ENCODE peak calls at places on chromosomes 6 and 20, in five cellular contexts. O, R, Y, C and V are unnamed samples.

GRCh38 chr6:87763276-87763675 is 61.2 kb upstream of the AKIRIN2 start:
- DNase-seq in R (no peak), C (no peak), O (no peak), Y (no peak), V (no peak)

GRCh38 chr20:23309781-23310180 is 40.8 kb upstream of the NXT1 start:
- DNase-seq in Y (no peak), C (no peak), O (no peak), R (no peak), V (no peak)

GRCh38 chr20:475463-476357 is 13.4 kb upstream of the TBC1D20 start:
- DNase-seq in R (no peak), O (no peak), C (no peak), Y (no peak), V (no peak)

GRCh38 chr6:145228962-145229582 is 506.2 kb downstream of the EPM2A start:
- DNase-seq in Y (no peak), R (no peak), C (no peak), O (no peak), V (no peak)

GRCh38 chr20:43331911-43332310 is 125.8 kb upstream of the SRSF6 start:
- DNase-seq in R (no peak), Y (peak), O (no peak), C (no peak), V (no peak)

GRCh38 chr6:79180082-79180481 is 54.4 kb downstream of the HMGN3 start:
- DNase-seq in Y (no peak), R (no peak), O (no peak), C (no peak), V (no peak)

GRCh38 chr20:4961746-4962145 is 39.6 kb downstream of the SLC23A2 start:
- DNase-seq in R (peak), O (no peak), Y (no peak), C (peak), V (peak)

GRCh38 chr20:63103402-63104311 is 96.9 kb upstream of the BHLHE23 start:
- DNase-seq in O (no peak), C (peak), Y (no peak), R (peak), V (no peak)

GRCh38 chr20:61454053-61454452 is 202.0 kb downstream of the CDH4 start:
- DNase-seq in O (no peak), C (no peak), R (no peak), Y (no peak), V (no peak)

GRCh38 chr20:51700809-51701285 is 67.3 kb downstream of the ATP9A start:
- DNase-seq in R (peak), O (no peak), C (peak), Y (peak), V (peak)

GRCh38 chr6:82889117-82889516 is 176.5 kb downstream of the UBE3D start:
- DNase-seq in Y (no peak), R (no peak), C (no peak), O (no peak), V (no peak)

GRCh38 chr6:89950446-89950845 is 56.2 kb downstream of the GJA10 start:
- DNase-seq in C (no peak), R (no peak), O (no peak), Y (no peak), V (no peak)

GRCh38 chr20:34579936-34580587 is 21.5 kb downstream of the MAP1LC3A start:
- DNase-seq in C (no peak), O (no peak), R (peak), Y (peak), V (peak)

GRCh38 chr6:110875548-110876169 is 1.1 kb downstream of the AMD1 start:
- DNase-seq in R (peak), C (no peak), O (peak), Y (peak), V (peak)

GRCh38 chr6:27213544-27214125 is 33.9 kb upstream of the PRSS16 start:
- DNase-seq in O (no peak), Y (no peak), R (peak), C (peak), V (peak)

GRCh38 chr6:88238065-88238464 is 71.9 kb upstream of the CNR1 start:
- DNase-seq in O (no peak), R (no peak), Y (peak), C (peak), V (no peak)

GRCh38 chr20:19257865-19258264 is 45.4 kb downstream of the SLC24A3 start:
- DNase-seq in O (no peak), R (no peak), Y (no peak), C (no peak), V (no peak)

GRCh38 chr6:126198581-126198980 is 141.3 kb upstream of the CENPW start:
- DNase-seq in C (no peak), Y (no peak), R (no peak), O (no peak), V (no peak)

GRCh38 chr6:18148304-18149025 is 6.4 kb downstream of the TPMT start:
- DNase-seq in R (peak), Y (peak), O (no peak), C (peak), V (peak)

GRCh38 chr6:41013473-41014153 is 25.4 kb downstream of the UNC5CL start:
- DNase-seq in Y (no peak), O (no peak), R (no peak), C (no peak), V (no peak)

GRCh38 chr6:24721461-24722215 is 2.7 kb upstream of the C6orf62 start:
- DNase-seq in C (peak), Y (peak), R (no peak), O (no peak), V (no peak)

GRCh38 chr6:26033132-26033941 is 53.9 kb upstream of the HFE start:
- DNase-seq in R (peak), C (peak), O (peak), Y (peak), V (peak)

GRCh38 chr6:18400831-18401446 is 13.8 kb downstream of the RNF144B start:
- DNase-seq in Y (no peak), O (no peak), R (peak), C (no peak), V (peak)

GRCh38 chr20:53722515-53723036 is 128.9 kb upstream of the ZNF217 start:
- DNase-seq in C (no peak), R (no peak), Y (no peak), O (no peak), V (no peak)

GRCh38 chr6:41428995-41429417 is 93.6 kb downstream of the NCR2 start:
- DNase-seq in R (peak), C (peak), O (peak), Y (peak), V (peak)

GRCh38 chr6:34196833-34197195 is 39.9 kb upstream of the HMGA1 start:
- DNase-seq in Y (no peak), O (no peak), R (no peak), C (no peak), V (no peak)

GRCh38 chr6:107064579-107065065 is 36.6 kb downstream of the MTRES1 start:
- DNase-seq in Y (peak), O (no peak), C (peak), R (peak), V (peak)

GRCh38 chr6:135251964-135252429 is 70.9 kb downstream of the MYB start:
- DNase-seq in R (peak), Y (peak), C (peak), O (no peak), V (peak)

GRCh38 chr20:768426-768978 is at the start of gene SLC52A3:
- DNase-seq in Y (peak), C (no peak), O (no peak), R (no peak), V (no peak)

GRCh38 chr20:51447097-51447764 is 95.3 kb downstream of the NFATC2 start:
- DNase-seq in O (peak), R (peak), C (peak), Y (peak), V (peak)

GRCh38 chr6:100078509-100078908 is 84.5 kb upstream of the MCHR2 start:
- DNase-seq in C (peak), O (no peak), R (peak), Y (no peak), V (peak)

DNA sequence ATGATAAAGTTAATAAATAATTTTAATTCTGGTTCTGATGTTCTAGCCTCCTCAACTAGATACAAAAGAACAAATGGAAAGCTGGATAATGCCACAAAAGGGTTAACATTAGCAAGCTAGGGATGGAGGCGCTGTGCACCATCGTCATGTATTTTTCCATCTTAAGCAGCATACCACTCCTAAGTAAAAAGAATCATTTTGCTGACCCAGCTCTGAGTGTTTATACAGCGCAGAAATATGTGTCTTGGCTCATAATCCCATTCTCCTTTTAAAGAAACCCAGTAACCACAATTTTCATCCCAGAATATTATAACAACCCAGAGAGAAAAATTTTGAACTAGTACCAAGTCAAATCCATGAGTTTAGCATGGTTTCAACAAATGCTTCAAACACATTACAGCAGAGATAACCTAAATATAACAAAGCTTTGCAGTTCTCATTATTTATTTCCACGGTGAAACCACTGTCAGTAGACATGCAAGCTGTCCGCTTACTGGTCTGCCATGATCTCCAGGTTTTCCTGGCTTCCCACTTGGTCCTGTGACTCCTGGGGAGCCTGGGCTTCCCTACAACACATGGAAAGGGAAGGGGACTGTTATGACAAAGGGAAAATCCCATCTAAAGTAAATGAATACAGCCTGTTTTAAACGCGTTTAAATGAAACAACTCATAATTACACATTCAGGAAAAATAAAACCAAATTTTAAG is 111.1 kb downstream of the COL12A1 start:
- DNase-seq in Y (no peak), O (no peak), C (peak), R (peak), V (peak)
- TF ChIP-seq CTCF in Y (no peak), O (no peak), C (no peak), R (peak), V (peak)

DNA sequence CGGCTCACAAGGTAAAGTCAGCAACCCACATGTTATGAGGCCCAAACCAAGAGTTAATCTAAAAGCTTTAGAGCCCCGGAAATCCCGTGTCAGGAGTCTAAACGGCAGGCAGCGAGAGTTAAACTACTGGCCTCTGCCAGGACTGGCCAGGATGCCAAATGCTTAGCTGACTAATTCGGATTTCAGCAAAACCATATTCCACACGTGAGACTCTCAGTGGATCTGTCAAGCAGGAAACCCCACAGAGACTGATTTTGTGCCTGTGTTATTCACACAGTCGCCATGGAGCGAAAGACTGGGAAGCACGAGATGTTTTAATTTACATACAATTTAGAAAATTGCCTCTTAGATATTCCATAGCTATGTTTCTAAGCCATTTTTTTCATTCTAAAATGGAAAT is 152.9 kb downstream of the RNASET2 start:
- DNase-seq in R (no peak), Y (no peak), C (no peak), O (no peak), V (no peak)
- H3K4me3 ChIP-seq in R (no peak), Y (no peak), C (no peak), O (no peak), V (no peak)

GRCh38 chr6:42696526-42697267 is 25.7 kb downstream of the PRPH2 start:
- DNase-seq in R (peak), O (no peak), C (peak), Y (peak), V (peak)

GRCh38 chr6:42694586-42694985 is 27.8 kb downstream of the PRPH2 start:
- DNase-seq in C (peak), Y (no peak), O (no peak), R (peak), V (peak)

GRCh38 chr6:42702200-42702599 is 20.2 kb downstream of the PRPH2 start:
- DNase-seq in Y (no peak), C (peak), R (peak), O (no peak), V (no peak)

GRCh38 chr6:42697268-42697655 is 25.1 kb downstream of the PRPH2 start:
- DNase-seq in O (no peak), Y (no peak), R (no peak), C (no peak), V (no peak)

GRCh38 chr6:42698217-42698616 is 24.2 kb downstream of the PRPH2 start:
- DNase-seq in C (no peak), O (no peak), R (no peak), Y (no peak), V (no peak)
- TF ChIP-seq CTCF in C (no peak), O (no peak), R (no peak), Y (no peak), V (no peak)

DNA sequence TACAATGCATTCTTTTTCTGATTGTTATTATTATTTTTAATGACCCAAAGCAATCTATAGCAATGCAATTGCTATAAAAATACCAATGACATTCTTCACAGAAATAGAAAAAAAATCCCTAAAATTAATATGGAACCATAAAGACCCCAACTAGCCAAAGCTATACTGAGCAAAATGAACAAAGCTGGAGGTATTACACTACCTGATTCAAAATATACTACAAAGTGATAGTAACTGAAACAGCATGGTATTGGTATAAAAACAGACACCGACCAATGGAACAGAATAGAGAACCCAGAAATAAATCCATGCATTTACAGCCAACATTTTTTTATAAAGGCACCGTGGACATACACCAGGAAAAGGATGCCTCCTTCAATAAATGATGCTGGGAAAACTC is 60.5 kb upstream of the EEF1A1 start:
- DNase-seq in C (no peak), Y (no peak), R (no peak), O (no peak), V (no peak)
- H3K4me3 ChIP-seq in C (peak), Y (no peak), R (peak), O (no peak), V (no peak)

GRCh38 chr6:36840471-36841461 is 1.5 kb upstream of the CPNE5 start:
- DNase-seq in R (peak), C (no peak), O (no peak), Y (no peak), V (no peak)

GRCh38 chr6:36841756-36842155 is 2.5 kb upstream of the CPNE5 start:
- DNase-seq in R (no peak), C (no peak), Y (no peak), O (no peak), V (no peak)

GRCh38 chr6:36838896-36839818 is at the start of gene CPNE5:
- DNase-seq in O (no peak), C (no peak), R (no peak), Y (no peak), V (no peak)

GRCh38 chr6:36837686-36838085 is 1.6 kb downstream of the CPNE5 start:
- DNase-seq in O (no peak), Y (no peak), C (no peak), R (no peak), V (no peak)

DNA sequence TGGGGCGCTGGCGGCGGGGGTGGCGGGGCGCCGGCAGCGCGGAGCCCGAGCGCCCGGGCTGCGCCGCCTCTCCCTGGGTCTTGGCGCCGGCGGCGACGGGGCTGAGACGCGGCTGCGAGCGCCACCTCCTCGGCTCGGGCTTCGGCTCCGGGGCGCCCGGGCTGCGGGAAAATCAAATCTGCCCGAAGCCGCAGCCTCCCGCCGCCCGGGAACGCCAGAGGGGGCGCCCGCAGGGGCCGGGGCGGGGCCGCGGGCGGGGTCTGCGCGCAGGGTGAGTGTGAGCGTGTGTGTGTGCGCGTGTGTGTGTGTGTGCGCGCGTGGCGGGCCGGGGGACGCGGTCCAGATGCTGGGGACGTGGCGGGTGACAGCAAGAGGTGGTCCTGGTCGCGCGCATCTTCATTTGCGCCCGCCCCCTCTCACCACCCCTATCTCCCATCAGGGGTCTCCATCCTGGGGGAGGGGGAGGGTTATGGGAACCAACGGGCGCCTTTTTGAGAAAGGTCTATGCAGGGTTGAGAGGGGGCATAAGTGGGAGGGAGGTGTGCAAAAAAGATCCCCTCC is 655 bp upstream of the CPNE5 start:
- DNase-seq in O (no peak), Y (no peak), R (peak), C (no peak), V (no peak)
- TF ChIP-seq CTCF in O (peak), Y (no peak), R (no peak), C (no peak), V (peak)

GRCh38 chr20:59144831-59145196 is 18.8 kb upstream of the ZNF831 start:
- DNase-seq in C (no peak), R (no peak), O (no peak), Y (no peak), V (no peak)
- H3K4me3 ChIP-seq in C (no peak), R (no peak), O (no peak), Y (no peak), V (no peak)

GRCh38 chr6:8478418-8478817 is 43.1 kb upstream of the SLC35B3 start:
- DNase-seq in R (no peak), Y (no peak), O (no peak), C (no peak), V (no peak)
- TF ChIP-seq CTCF in R (no peak), Y (no peak), O (no peak), C (no peak), V (no peak)